ENCODE peak calls at places on chromosomes 6 and 20, in eight cellular contexts. D, M, V, P, U, I, K and B are unnamed samples.

GRCh38 chr20:14829897-14830296 is 492.5 kb upstream of the FLRT3 start:
- DNase-seq in D (no peak), M (no peak), V (no peak), P (no peak), U (no peak), I (no peak), K (no peak), B (no peak)

GRCh38 chr6:105402090-105402980 is 547 bp downstream of the PREP start:
- DNase-seq in D (peak), M (peak), V (no peak), P (peak), U (peak), I (no peak), K (peak), B (peak)

GRCh38 chr6:5294392-5295211 is 33.3 kb downstream of the FARS2 start:
- DNase-seq in D (no peak), M (peak), V (no peak), P (no peak), U (no peak), I (no peak), K (no peak), B (no peak)

GRCh38 chr6:45473121-45473967 is 95.6 kb upstream of the SUPT3H start:
- DNase-seq in D (no peak), M (no peak), V (no peak), P (no peak), U (no peak), I (peak), K (no peak), B (no peak)

GRCh38 chr6:82750570-82750969 is 315.1 kb downstream of the UBE3D start:
- DNase-seq in D (no peak), M (no peak), V (no peak), P (no peak), U (peak), I (no peak), K (peak), B (peak)

GRCh38 chr20:16583444-16583843 is 10.2 kb upstream of the KIF16B start:
- DNase-seq in D (no peak), M (no peak), V (no peak), P (no peak), U (peak), I (no peak), K (peak), B (no peak)

GRCh38 chr6:46505693-46506512 is 14.7 kb upstream of the RCAN2 start:
- DNase-seq in D (no peak), M (no peak), V (no peak), P (no peak), U (no peak), I (no peak), K (no peak), B (no peak)

GRCh38 chr6:45387236-45387635 is 9.5 kb upstream of the SUPT3H start:
- DNase-seq in D (no peak), M (no peak), V (no peak), P (peak), U (peak), I (no peak), K (peak), B (peak)

DNA sequence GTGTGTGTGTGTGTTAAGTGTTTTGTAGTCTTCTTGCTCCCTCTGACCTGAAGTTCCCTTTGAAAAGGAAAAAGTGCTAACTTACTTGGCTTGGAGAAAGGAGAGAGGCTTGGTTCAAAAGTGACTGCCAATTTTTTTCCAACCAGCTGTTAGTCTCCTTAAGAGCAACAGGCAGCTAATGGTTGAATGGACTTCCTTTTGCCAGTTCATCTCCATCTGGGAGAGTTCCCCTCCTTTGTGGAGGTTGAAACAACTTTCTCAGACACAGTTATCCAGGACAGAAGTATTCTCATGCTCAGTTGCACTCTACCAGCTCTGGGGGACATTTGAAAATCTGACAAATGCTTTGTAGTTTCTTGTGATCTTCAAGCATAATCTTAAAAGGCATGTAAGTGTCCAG is 4.5 kb downstream of the RIPOR2 start:
- DNase-seq in D (no peak), M (no peak), V (no peak), P (peak), U (peak), I (no peak), K (peak), B (peak)
- H3K4me3 ChIP-seq in D (no peak), M (no peak), V (no peak), P (no peak), U (no peak), I (no peak), K (no peak), B (no peak)

GRCh38 chr20:43662943-43663655 is 3.8 kb upstream of the MYBL2 start:
- DNase-seq in D (no peak), M (no peak), V (no peak), P (no peak), U (no peak), I (no peak), K (peak), B (no peak)

GRCh38 chr20:43653966-43654365 is 12.9 kb upstream of the MYBL2 start:
- DNase-seq in D (no peak), M (no peak), V (no peak), P (no peak), U (no peak), I (peak), K (no peak), B (no peak)

GRCh38 chr20:43655937-43656336 is 11.0 kb upstream of the MYBL2 start:
- DNase-seq in D (no peak), M (no peak), V (no peak), P (no peak), U (no peak), I (no peak), K (no peak), B (no peak)

GRCh38 chr20:43658723-43659419 is 8.0 kb upstream of the MYBL2 start:
- DNase-seq in D (no peak), M (peak), V (no peak), P (no peak), U (no peak), I (no peak), K (no peak), B (no peak)

DNA sequence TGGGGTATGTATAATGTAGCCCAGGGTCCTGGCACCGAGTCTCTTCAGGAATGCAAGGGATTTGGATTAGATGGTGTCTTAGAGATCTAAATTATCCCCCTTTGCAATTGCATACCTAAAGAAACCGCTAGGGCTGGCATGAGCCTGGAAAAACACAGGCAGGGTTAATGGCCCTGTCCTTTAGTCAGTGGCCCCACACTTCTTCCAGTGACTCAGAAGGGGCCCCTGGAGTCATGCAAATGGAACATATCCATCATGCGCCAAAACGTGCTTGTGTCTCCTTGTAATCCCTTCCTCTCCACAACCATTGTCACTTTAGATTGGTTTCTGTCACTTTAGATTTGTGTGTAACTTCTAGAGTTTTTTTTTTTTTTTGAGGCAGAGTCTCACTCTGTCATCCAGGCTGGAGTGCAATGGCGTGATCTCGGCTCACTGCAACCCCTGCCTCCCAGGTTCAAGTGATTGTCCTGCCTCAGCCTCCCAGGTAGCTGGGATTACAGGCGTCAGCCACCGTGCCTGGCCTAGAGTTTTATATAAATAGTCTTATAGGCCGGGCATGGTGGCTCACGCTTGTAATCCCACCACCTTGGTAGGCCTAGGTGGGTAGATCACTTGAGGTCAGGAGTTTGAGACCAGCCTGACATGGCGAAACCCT is 8.7 kb upstream of the MYBL2 start:
- DNase-seq in D (no peak), M (no peak), V (peak), P (peak), U (no peak), I (no peak), K (peak), B (peak)
- TF ChIP-seq CTCF in D (no peak), M (no peak), V (no peak), P (no peak), U (no peak), I (no peak), K (no peak), B (peak)

GRCh38 chr6:167781066-167781767 is 45.5 kb upstream of the AFDN start:
- DNase-seq in D (no peak), M (no peak), V (peak), P (no peak), U (no peak), I (no peak), K (no peak), B (no peak)

GRCh38 chr6:167779123-167779992 is 47.4 kb upstream of the AFDN start:
- DNase-seq in D (no peak), M (no peak), V (peak), P (no peak), U (no peak), I (no peak), K (no peak), B (no peak)

GRCh38 chr6:167786859-167787675 is 39.6 kb upstream of the AFDN start:
- DNase-seq in D (no peak), M (no peak), V (no peak), P (no peak), U (no peak), I (no peak), K (no peak), B (no peak)

GRCh38 chr6:167779993-167780655 is 46.6 kb upstream of the AFDN start:
- DNase-seq in D (no peak), M (no peak), V (peak), P (no peak), U (no peak), I (no peak), K (no peak), B (no peak)

GRCh38 chr6:167782698-167783517 is 43.8 kb upstream of the AFDN start:
- DNase-seq in D (no peak), M (no peak), V (peak), P (no peak), U (no peak), I (no peak), K (no peak), B (no peak)
- H3K4me3 ChIP-seq in D (no peak), M (no peak), V (no peak), P (no peak), U (no peak), I (no peak), K (no peak), B (no peak)

GRCh38 chr6:52815167-52816092 is 11.8 kb upstream of the GSTA1 start:
- DNase-seq in D (no peak), M (peak), V (no peak), P (peak), U (peak), I (peak), K (peak), B (peak)
- TF ChIP-seq CTCF in D (no peak), M (peak), V (peak), P (peak), U (peak), I (peak), K (peak), B (peak)

DNA sequence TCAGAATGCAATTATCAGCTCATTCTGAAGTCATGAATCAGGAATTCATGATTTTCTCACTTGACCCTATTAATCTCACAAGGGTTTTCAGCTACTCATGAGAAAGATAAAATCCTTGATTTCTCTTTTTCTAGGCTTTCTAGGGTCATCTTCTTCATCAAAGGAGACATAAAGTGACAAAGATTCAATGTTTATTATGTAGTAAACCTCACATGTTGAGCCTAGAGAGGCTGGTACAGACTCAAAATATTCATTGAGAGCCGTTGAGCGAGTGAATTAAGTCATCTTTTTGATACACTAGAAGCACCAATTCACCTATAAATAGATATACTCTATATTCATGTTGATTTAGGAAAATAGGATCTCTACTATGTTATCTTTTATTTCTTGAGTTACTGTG is 104.8 kb upstream of the TRAF3IP2 start:
- DNase-seq in D (no peak), M (no peak), V (no peak), P (no peak), U (no peak), I (no peak), K (no peak), B (no peak)
- H3K4me3 ChIP-seq in D (no peak), M (no peak), V (no peak), P (no peak), U (no peak), I (no peak), K (no peak), B (no peak)

DNA sequence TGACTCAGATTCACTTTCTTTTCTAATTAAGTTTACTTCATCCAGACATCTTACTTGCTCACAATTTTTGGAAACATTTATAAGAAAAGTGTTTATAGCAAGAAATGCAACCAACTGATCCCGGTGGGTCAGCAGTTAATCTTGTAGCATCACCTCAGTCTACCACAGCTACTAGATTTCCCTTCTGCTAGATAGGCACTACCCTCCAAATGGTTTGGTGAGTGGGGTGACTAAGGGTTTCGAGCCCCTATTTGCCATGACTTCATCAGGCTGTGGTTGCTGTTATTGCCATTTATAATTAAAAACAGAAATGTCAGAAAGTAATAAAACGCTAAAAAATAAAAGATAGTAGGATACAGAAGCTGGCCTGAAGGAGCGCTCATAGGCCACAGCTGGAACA is 930.1 kb upstream of the GJE1 start:
- DNase-seq in D (no peak), M (no peak), V (no peak), P (no peak), U (no peak), I (no peak), K (peak), B (no peak)
- TF ChIP-seq CTCF in D (no peak), M (no peak), V (no peak), P (no peak), U (no peak), I (no peak), K (no peak), B (no peak)

GRCh38 chr6:161631676-161632194 is 357.9 kb upstream of the AGPAT4 start:
- DNase-seq in D (no peak), M (no peak), V (no peak), P (peak), U (peak), I (no peak), K (peak), B (peak)

GRCh38 chr6:161639772-161640171 is 365.9 kb upstream of the AGPAT4 start:
- DNase-seq in D (no peak), M (no peak), V (no peak), P (no peak), U (no peak), I (no peak), K (no peak), B (no peak)

GRCh38 chr6:161641175-161641574 is 367.3 kb upstream of the AGPAT4 start:
- DNase-seq in D (no peak), M (no peak), V (no peak), P (no peak), U (no peak), I (no peak), K (no peak), B (no peak)

GRCh38 chr6:161637658-161638057 is 363.8 kb upstream of the AGPAT4 start:
- DNase-seq in D (no peak), M (no peak), V (no peak), P (no peak), U (no peak), I (no peak), K (no peak), B (no peak)

GRCh38 chr6:161635975-161636374 is 362.1 kb upstream of the AGPAT4 start:
- DNase-seq in D (no peak), M (no peak), V (no peak), P (no peak), U (no peak), I (no peak), K (no peak), B (no peak)
- H3K4me3 ChIP-seq in D (no peak), M (no peak), V (no peak), P (no peak), U (no peak), I (no peak), K (no peak), B (no peak)

DNA sequence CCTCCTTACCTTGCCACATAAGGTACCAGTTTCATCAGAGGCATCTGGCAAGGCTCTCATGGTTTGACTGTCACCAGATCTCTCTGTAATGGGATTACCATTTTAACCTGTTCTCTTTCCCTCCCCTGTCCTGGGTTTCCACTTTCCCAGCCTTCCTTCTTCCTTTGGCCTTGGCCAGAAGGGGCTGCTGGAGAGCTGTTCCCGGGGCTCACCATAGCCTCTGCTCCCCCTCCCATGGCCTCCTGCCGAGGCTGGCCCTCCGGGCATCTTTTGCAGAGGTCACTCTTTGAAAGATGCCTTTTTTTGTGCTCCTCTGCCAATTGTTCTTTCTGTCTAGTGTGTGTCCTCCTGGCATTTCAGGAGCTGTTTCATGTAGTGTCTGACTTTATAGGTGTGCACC is 100.7 kb upstream of the SCP2D1 start:
- DNase-seq in D (no peak), M (no peak), V (no peak), P (no peak), U (no peak), I (no peak), K (no peak), B (no peak)
- TF ChIP-seq CTCF in D (no peak), M (no peak), V (no peak), P (no peak), U (no peak), I (no peak), K (no peak), B (peak)